ENCODE peak calls at places on chromosomes 7 and 10, in ten cellular contexts. One of them, this sample, is unnamed.

GRCh38 chr7:106006906-106007305 is 43.8 kb downstream of the CDHR3 start:
- DNase-seq in endothelial cell: no peak
- DNase-seq in natural killer cell: no peak
- DNase-seq in IMR-90: no peak
- DNase-seq in GM06990: no peak
- DNase-seq in uterus: no peak
- DNase-seq in kidney epithelial cell: no peak
- DNase-seq in RWPE1: no peak
- DNase-seq in left ventricle myocardium inferior: no peak
- DNase-seq in transverse colon: no peak
- DNase-seq in this sample: no peak

GRCh38 chr7:112876877-112877276 is 86.7 kb upstream of the TMEM168 start:
- DNase-seq in endothelial cell: no peak
- DNase-seq in natural killer cell: no peak
- DNase-seq in IMR-90: peak; percentile 7
- DNase-seq in GM06990: no peak
- DNase-seq in uterus: no peak
- DNase-seq in kidney epithelial cell: no peak
- DNase-seq in RWPE1: no peak
- DNase-seq in left ventricle myocardium inferior: no peak
- DNase-seq in transverse colon: no peak
- DNase-seq in this sample: no peak

GRCh38 chr10:74433595-74433956 is 282.6 kb downstream of the ADK start:
- DNase-seq in endothelial cell: no peak
- DNase-seq in natural killer cell: no peak
- DNase-seq in IMR-90: no peak
- DNase-seq in GM06990: no peak
- DNase-seq in uterus: no peak
- DNase-seq in kidney epithelial cell: no peak
- DNase-seq in RWPE1: no peak
- DNase-seq in left ventricle myocardium inferior: no peak
- DNase-seq in transverse colon: no peak
- DNase-seq in this sample: no peak

GRCh38 chr10:44990302-44990655 is 10.4 kb upstream of the ZNF22 start:
- DNase-seq in endothelial cell: peak; percentile 58
- DNase-seq in natural killer cell: no peak
- DNase-seq in IMR-90: no peak
- DNase-seq in GM06990: no peak
- DNase-seq in uterus: no peak
- DNase-seq in kidney epithelial cell: no peak
- DNase-seq in RWPE1: no peak
- DNase-seq in left ventricle myocardium inferior: no peak
- DNase-seq in transverse colon: no peak
- DNase-seq in this sample: no peak

GRCh38 chr10:49761789-49762565 is at the start of gene OGDHL:
- DNase-seq in endothelial cell: peak; percentile 87
- DNase-seq in natural killer cell: no peak
- DNase-seq in IMR-90: peak; percentile 19
- DNase-seq in GM06990: peak; percentile 57
- DNase-seq in uterus: no peak
- DNase-seq in kidney epithelial cell: no peak
- DNase-seq in RWPE1: peak; percentile 73
- DNase-seq in left ventricle myocardium inferior: peak; percentile 56
- DNase-seq in transverse colon: peak; percentile 27
- DNase-seq in this sample: peak; percentile 82

GRCh38 chr7:128906766-128907559 is 3.5 kb downstream of the KCP start:
- DNase-seq in endothelial cell: no peak
- DNase-seq in natural killer cell: no peak
- DNase-seq in IMR-90: no peak
- DNase-seq in GM06990: no peak
- DNase-seq in uterus: no peak
- DNase-seq in kidney epithelial cell: no peak
- DNase-seq in RWPE1: no peak
- DNase-seq in left ventricle myocardium inferior: no peak
- DNase-seq in transverse colon: no peak
- DNase-seq in this sample: no peak

GRCh38 chr7:148906707-148907498 is 22.8 kb upstream of the EZH2 start:
- DNase-seq in endothelial cell: no peak
- DNase-seq in natural killer cell: no peak
- DNase-seq in IMR-90: no peak
- DNase-seq in GM06990: no peak
- DNase-seq in uterus: no peak
- DNase-seq in kidney epithelial cell: no peak
- DNase-seq in RWPE1: no peak
- DNase-seq in left ventricle myocardium inferior: no peak
- DNase-seq in transverse colon: no peak
- DNase-seq in this sample: no peak

GRCh38 chr10:86580549-86580886 is 58.9 kb upstream of the WAPL start:
- DNase-seq in endothelial cell: no peak
- DNase-seq in natural killer cell: no peak
- DNase-seq in IMR-90: no peak
- DNase-seq in GM06990: no peak
- DNase-seq in uterus: no peak
- DNase-seq in kidney epithelial cell: no peak
- DNase-seq in RWPE1: no peak
- DNase-seq in left ventricle myocardium inferior: no peak
- DNase-seq in transverse colon: no peak
- DNase-seq in this sample: no peak

GRCh38 chr7:45268013-45268412 is 110.4 kb downstream of the RAMP3 start:
- DNase-seq in endothelial cell: no peak
- DNase-seq in natural killer cell: no peak
- DNase-seq in IMR-90: no peak
- DNase-seq in GM06990: no peak
- DNase-seq in uterus: no peak
- DNase-seq in kidney epithelial cell: no peak
- DNase-seq in RWPE1: no peak
- DNase-seq in left ventricle myocardium inferior: no peak
- DNase-seq in transverse colon: no peak
- DNase-seq in this sample: no peak

GRCh38 chr10:86899670-86900276 is 57.6 kb downstream of the MMRN2 start:
- DNase-seq in endothelial cell: peak; percentile 67
- DNase-seq in natural killer cell: no peak
- DNase-seq in IMR-90: peak; percentile 71
- DNase-seq in GM06990: peak; percentile 12
- DNase-seq in uterus: peak; percentile 63
- DNase-seq in kidney epithelial cell: no peak
- DNase-seq in RWPE1: peak; percentile 57
- DNase-seq in left ventricle myocardium inferior: peak; percentile 20
- DNase-seq in transverse colon: peak; percentile 71
- DNase-seq in this sample: peak; percentile 59

GRCh38 chr10:42969909-42970308 is 107.0 kb upstream of the RET start:
- DNase-seq in endothelial cell: no peak
- DNase-seq in natural killer cell: no peak
- DNase-seq in IMR-90: no peak
- DNase-seq in GM06990: no peak
- DNase-seq in uterus: no peak
- DNase-seq in kidney epithelial cell: no peak
- DNase-seq in RWPE1: no peak
- DNase-seq in left ventricle myocardium inferior: no peak
- DNase-seq in transverse colon: no peak
- DNase-seq in this sample: no peak

GRCh38 chr7:50147952-50148351 is 54.9 kb upstream of the ZPBP start:
- DNase-seq in endothelial cell: no peak
- DNase-seq in natural killer cell: no peak
- DNase-seq in IMR-90: no peak
- DNase-seq in GM06990: no peak
- DNase-seq in uterus: no peak
- DNase-seq in kidney epithelial cell: no peak
- DNase-seq in RWPE1: no peak
- DNase-seq in left ventricle myocardium inferior: no peak
- DNase-seq in transverse colon: no peak
- DNase-seq in this sample: no peak

GRCh38 chr10:48505394-48506112 is 99.3 kb downstream of the ARHGAP22 start:
- DNase-seq in endothelial cell: no peak
- DNase-seq in natural killer cell: no peak
- DNase-seq in IMR-90: no peak
- DNase-seq in GM06990: no peak
- DNase-seq in uterus: no peak
- DNase-seq in kidney epithelial cell: no peak
- DNase-seq in RWPE1: no peak
- DNase-seq in left ventricle myocardium inferior: no peak
- DNase-seq in transverse colon: no peak
- DNase-seq in this sample: no peak

GRCh38 chr7:96657347-96658010 is 52.2 kb downstream of the SEM1 start:
- DNase-seq in endothelial cell: no peak
- DNase-seq in natural killer cell: no peak
- DNase-seq in IMR-90: no peak
- DNase-seq in GM06990: no peak
- DNase-seq in uterus: no peak
- DNase-seq in kidney epithelial cell: peak; percentile 18
- DNase-seq in RWPE1: no peak
- DNase-seq in left ventricle myocardium inferior: no peak
- DNase-seq in transverse colon: no peak
- DNase-seq in this sample: no peak

GRCh38 chr7:44431091-44431608 is 59.3 kb downstream of the NUDCD3 start:
- DNase-seq in endothelial cell: peak; percentile 19
- DNase-seq in natural killer cell: no peak
- DNase-seq in IMR-90: peak; percentile 28
- DNase-seq in GM06990: peak; percentile 19
- DNase-seq in uterus: no peak
- DNase-seq in kidney epithelial cell: peak; percentile 16
- DNase-seq in RWPE1: no peak
- DNase-seq in left ventricle myocardium inferior: no peak
- DNase-seq in transverse colon: peak; percentile 21
- DNase-seq in this sample: no peak

DNA sequence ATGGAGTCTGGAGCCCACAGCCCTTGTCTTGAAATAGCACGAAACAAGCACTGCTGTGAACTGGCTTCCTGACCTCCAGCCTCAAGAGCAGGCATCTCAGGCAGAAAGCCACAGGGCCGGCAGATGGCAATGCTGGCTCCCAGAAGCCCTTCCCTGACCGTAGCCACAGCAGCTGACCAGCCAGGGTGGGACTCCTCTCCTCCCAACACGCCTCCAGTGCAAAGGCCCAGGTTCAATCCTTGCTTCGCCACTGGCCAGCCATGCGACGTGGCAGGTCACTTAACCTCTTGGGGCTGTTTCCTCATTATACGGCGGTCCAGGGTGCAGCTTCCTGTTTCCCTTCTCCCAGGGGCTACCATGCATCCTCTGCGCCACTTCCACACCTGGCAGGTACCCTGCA is 12.8 kb downstream of the PRKAG2 start:
- DNase-seq in endothelial cell: no peak
- DNase-seq in natural killer cell: no peak
- DNase-seq in IMR-90: no peak
- DNase-seq in GM06990: no peak
- DNase-seq in uterus: no peak
- DNase-seq in kidney epithelial cell: no peak
- DNase-seq in RWPE1: no peak
- DNase-seq in left ventricle myocardium inferior: no peak
- DNase-seq in transverse colon: no peak
- DNase-seq in this sample: no peak
- TF ChIP-seq CTCF in endothelial cell: no peak
- TF ChIP-seq CTCF in natural killer cell: no peak
- TF ChIP-seq CTCF in IMR-90: no peak
- TF ChIP-seq CTCF in GM06990: no peak
- TF ChIP-seq CTCF in uterus: no peak
- TF ChIP-seq CTCF in kidney epithelial cell: no peak
- TF ChIP-seq CTCF in RWPE1: no peak
- TF ChIP-seq CTCF in left ventricle myocardium inferior: peak; percentile 37
- TF ChIP-seq CTCF in transverse colon: no peak
- TF ChIP-seq CTCF in this sample: no peak

DNA sequence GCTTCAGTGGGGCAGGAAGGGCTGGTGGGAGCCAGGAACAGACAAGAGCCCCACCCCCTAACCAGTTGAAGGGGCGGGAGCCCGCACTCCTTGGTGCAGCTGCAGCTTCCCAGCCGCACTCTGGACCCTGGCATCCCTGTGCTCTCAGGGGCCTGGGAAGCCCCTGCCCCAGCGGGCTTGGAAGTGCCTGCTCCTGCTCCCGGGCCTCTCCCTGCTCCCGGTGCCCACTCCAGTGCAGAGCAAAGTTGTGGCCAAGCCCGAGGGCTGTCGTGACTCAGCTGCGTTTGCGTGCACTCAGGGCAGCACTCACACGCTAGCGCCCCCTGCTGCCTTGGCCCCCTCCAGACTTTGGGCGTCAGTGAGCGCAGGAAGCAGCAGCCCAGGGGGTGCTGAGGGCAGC is 883.8 kb downstream of the LRMDA start:
- DNase-seq in endothelial cell: no peak
- DNase-seq in natural killer cell: no peak
- DNase-seq in IMR-90: no peak
- DNase-seq in GM06990: no peak
- DNase-seq in uterus: no peak
- DNase-seq in kidney epithelial cell: no peak
- DNase-seq in RWPE1: no peak
- DNase-seq in left ventricle myocardium inferior: no peak
- DNase-seq in transverse colon: no peak
- DNase-seq in this sample: no peak
- TF ChIP-seq CTCF in endothelial cell: no peak
- TF ChIP-seq CTCF in natural killer cell: no peak
- TF ChIP-seq CTCF in IMR-90: no peak
- TF ChIP-seq CTCF in GM06990: peak; percentile 12
- TF ChIP-seq CTCF in uterus: no peak
- TF ChIP-seq CTCF in kidney epithelial cell: no peak
- TF ChIP-seq CTCF in RWPE1: no peak
- TF ChIP-seq CTCF in left ventricle myocardium inferior: no peak
- TF ChIP-seq CTCF in transverse colon: no peak
- TF ChIP-seq CTCF in this sample: no peak

GRCh38 chr10:94225589-94225988 is 137.2 kb downstream of the NOC3L start:
- DNase-seq in endothelial cell: no peak
- DNase-seq in natural killer cell: no peak
- DNase-seq in IMR-90: no peak
- DNase-seq in GM06990: no peak
- DNase-seq in uterus: no peak
- DNase-seq in kidney epithelial cell: no peak
- DNase-seq in RWPE1: no peak
- DNase-seq in left ventricle myocardium inferior: no peak
- DNase-seq in transverse colon: no peak
- DNase-seq in this sample: no peak
- TF ChIP-seq CTCF in endothelial cell: no peak
- TF ChIP-seq CTCF in natural killer cell: no peak
- TF ChIP-seq CTCF in IMR-90: peak; percentile 31
- TF ChIP-seq CTCF in GM06990: no peak
- TF ChIP-seq CTCF in uterus: no peak
- TF ChIP-seq CTCF in kidney epithelial cell: no peak
- TF ChIP-seq CTCF in RWPE1: no peak
- TF ChIP-seq CTCF in left ventricle myocardium inferior: peak; percentile 28
- TF ChIP-seq CTCF in transverse colon: no peak
- TF ChIP-seq CTCF in this sample: no peak

DNA sequence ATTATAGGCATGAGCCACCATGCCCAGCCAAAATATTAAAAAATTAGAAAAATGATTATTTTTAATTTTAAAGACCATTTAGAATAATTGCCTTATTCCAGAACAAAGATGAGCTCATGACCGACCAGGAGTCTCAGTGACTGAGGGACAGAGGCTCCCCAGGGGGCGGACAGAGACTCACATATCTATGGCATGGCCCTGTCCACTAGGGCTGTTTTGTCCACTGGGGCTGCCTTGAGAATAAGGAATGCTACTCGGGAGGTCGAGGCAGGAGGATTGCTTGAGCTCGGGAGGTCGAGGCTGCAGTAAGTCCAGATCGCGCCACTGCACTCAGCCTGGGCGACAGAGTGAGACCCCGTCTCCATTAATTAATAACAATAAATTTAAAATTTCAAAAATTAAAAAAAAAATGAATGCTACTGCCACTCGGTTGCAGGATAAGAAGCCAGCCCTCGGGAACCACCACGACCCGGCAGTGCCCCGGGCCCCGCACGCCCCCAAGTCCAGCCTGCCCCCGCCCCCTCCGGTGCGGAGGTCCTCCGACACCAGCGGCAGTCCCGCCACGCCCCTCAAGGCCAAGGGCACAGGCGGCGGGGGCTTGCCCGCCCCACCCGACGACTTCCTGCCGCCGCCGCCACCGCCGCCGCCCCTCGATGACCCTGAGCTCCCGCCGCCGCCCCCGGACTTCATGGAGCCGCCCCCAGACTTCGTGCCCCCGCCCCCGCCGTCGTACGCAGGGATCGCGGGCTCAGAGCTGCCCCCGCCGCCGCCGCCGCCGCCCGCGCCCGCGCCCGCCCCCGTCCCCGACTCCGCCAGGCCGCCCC is 128.6 kb downstream of the APBB1IP start:
- DNase-seq in endothelial cell: no peak
- DNase-seq in natural killer cell: no peak
- DNase-seq in IMR-90: no peak
- DNase-seq in GM06990: no peak
- DNase-seq in uterus: no peak
- DNase-seq in kidney epithelial cell: no peak
- DNase-seq in RWPE1: no peak
- DNase-seq in left ventricle myocardium inferior: no peak
- DNase-seq in transverse colon: no peak
- DNase-seq in this sample: peak; percentile 12
- TF ChIP-seq CTCF in endothelial cell: no peak
- TF ChIP-seq CTCF in natural killer cell: no peak
- TF ChIP-seq CTCF in IMR-90: no peak
- TF ChIP-seq CTCF in GM06990: no peak
- TF ChIP-seq CTCF in uterus: no peak
- TF ChIP-seq CTCF in kidney epithelial cell: no peak
- TF ChIP-seq CTCF in RWPE1: no peak
- TF ChIP-seq CTCF in left ventricle myocardium inferior: no peak
- TF ChIP-seq CTCF in transverse colon: no peak
- TF ChIP-seq CTCF in this sample: no peak

This sample was measured in neural crest cell.